ENCODE peak calls at places on chromosomes 4 and X, in five cellular contexts. N, K, X, P and C are unnamed samples.

GRCh38 chr4:10688827-10689226 is 4.3 kb upstream of the CLNK start:
- DNase-seq in N (no peak), K (no peak), X (no peak), P (no peak), C (no peak)

GRCh38 chrX:111040377-111041017 is 55.5 kb upstream of the PAK3 start:
- DNase-seq in N (no peak), K (no peak), X (no peak), P (no peak), C (peak)

GRCh38 chr4:38674206-38675144 is 10.5 kb downstream of the KLF3 start:
- DNase-seq in N (no peak), K (no peak), X (no peak), P (peak), C (no peak)

GRCh38 chrX:38282044-38282443 is 45.3 kb downstream of the RPGR start:
- DNase-seq in N (no peak), K (no peak), X (no peak), P (no peak), C (no peak)

GRCh38 chr4:85715996-85716737 is 241.2 kb downstream of the ARHGAP24 start:
- DNase-seq in N (no peak), K (no peak), X (no peak), P (no peak), C (no peak)

GRCh38 chrX:15349046-15349445 is 13.7 kb upstream of the PIGA start:
- DNase-seq in N (peak), K (no peak), X (no peak), P (peak), C (peak)

GRCh38 chr4:20464381-20464780 is 212.7 kb downstream of the SLIT2 start:
- DNase-seq in N (no peak), K (no peak), X (no peak), P (no peak), C (no peak)

GRCh38 chrX:9352683-9353430 is 112.0 kb upstream of the TBL1X start:
- DNase-seq in N (peak), K (no peak), X (peak), P (peak), C (no peak)

GRCh38 chrX:153400146-153401132 is 711 bp downstream of the PNMA6E start:
- DNase-seq in N (peak), K (peak), X (no peak), P (peak), C (peak)

GRCh38 chrX:56219702-56220101 is 12.5 kb upstream of the KLF8 start:
- DNase-seq in N (no peak), K (no peak), X (no peak), P (peak), C (no peak)

GRCh38 chrX:40326186-40326965 is 228.6 kb upstream of the BCOR start:
- DNase-seq in N (no peak), K (no peak), X (no peak), P (no peak), C (peak)

GRCh38 chrX:386768-387575 is at the start of gene PPP2R3B:
- DNase-seq in N (peak), K (peak), X (peak), P (peak), C (peak)

GRCh38 chr4:59247032-59247431 is 1953.1 kb upstream of the ADGRL3 start:
- DNase-seq in N (no peak), K (no peak), X (no peak), P (peak), C (no peak)

GRCh38 chrX:41785685-41786084 is 61.7 kb downstream of the GPR82 start:
- DNase-seq in N (no peak), K (no peak), X (no peak), P (no peak), C (no peak)

GRCh38 chr4:41154001-41154813 is 60.1 kb downstream of the APBB2 start:
- DNase-seq in N (no peak), K (no peak), X (no peak), P (no peak), C (no peak)

GRCh38 chr4:78971326-78971725 is 32.1 kb upstream of the PAQR3 start:
- DNase-seq in N (no peak), K (no peak), X (no peak), P (no peak), C (no peak)

GRCh38 chrX:11352296-11352741 is 59.1 kb downstream of the AMELX start:
- DNase-seq in N (no peak), K (no peak), X (no peak), P (no peak), C (no peak)

GRCh38 chrX:40247848-40248622 is 150.3 kb upstream of the BCOR start:
- DNase-seq in N (peak), K (no peak), X (no peak), P (no peak), C (no peak)

GRCh38 chrX:3522016-3522690 is 175.7 kb upstream of the MXRA5 start:
- DNase-seq in N (no peak), K (no peak), X (no peak), P (no peak), C (no peak)

GRCh38 chr4:27692098-27692679 is 831.5 kb downstream of the STIM2 start:
- DNase-seq in N (no peak), K (no peak), X (no peak), P (peak), C (no peak)

GRCh38 chr4:184746532-184746870 is 12.6 kb upstream of the CENPU start:
- DNase-seq in N (no peak), K (no peak), X (no peak), P (no peak), C (no peak)

GRCh38 chr4:21806991-21807390 is 141.6 kb downstream of the KCNIP4 start:
- DNase-seq in N (no peak), K (no peak), X (no peak), P (no peak), C (no peak)

GRCh38 chr4:75718529-75718928 is 5.8 kb upstream of the USO1 start:
- DNase-seq in N (no peak), K (no peak), X (no peak), P (no peak), C (no peak)

GRCh38 chr4:86401826-86402225 is 42.0 kb upstream of the MAPK10 start:
- DNase-seq in N (no peak), K (no peak), X (no peak), P (no peak), C (no peak)

GRCh38 chr4:40845136-40845910 is 95.6 kb downstream of the NSUN7 start:
- DNase-seq in N (no peak), K (no peak), X (no peak), P (no peak), C (no peak)

GRCh38 chr4:8078109-8078494 is 80.5 kb downstream of the ABLIM2 start:
- DNase-seq in N (no peak), K (no peak), X (no peak), P (no peak), C (no peak)

GRCh38 chrX:136671006-136671610 is 23.1 kb downstream of the CD40LG start:
- DNase-seq in N (no peak), K (no peak), X (no peak), P (no peak), C (no peak)

GRCh38 chrX:78104447-78105176 is 564 bp downstream of the PGK1 start:
- DNase-seq in N (peak), K (no peak), X (no peak), P (peak), C (peak)

GRCh38 chrX:114582698-114583395 is 1.0 kb upstream of the HTR2C start:
- DNase-seq in N (no peak), K (no peak), X (no peak), P (no peak), C (no peak)

GRCh38 chr4:4182835-4183568 is 43.7 kb downstream of the OTOP1 start:
- DNase-seq in N (peak), K (peak), X (no peak), P (peak), C (peak)

GRCh38 chr4:15891312-15891711 is 47.2 kb downstream of the FGFBP1 start:
- DNase-seq in N (no peak), K (no peak), X (peak), P (no peak), C (no peak)
- TF ChIP-seq CEBPB in N (no peak), K (no peak), X (no peak), P (no peak), C (no peak)

DNA sequence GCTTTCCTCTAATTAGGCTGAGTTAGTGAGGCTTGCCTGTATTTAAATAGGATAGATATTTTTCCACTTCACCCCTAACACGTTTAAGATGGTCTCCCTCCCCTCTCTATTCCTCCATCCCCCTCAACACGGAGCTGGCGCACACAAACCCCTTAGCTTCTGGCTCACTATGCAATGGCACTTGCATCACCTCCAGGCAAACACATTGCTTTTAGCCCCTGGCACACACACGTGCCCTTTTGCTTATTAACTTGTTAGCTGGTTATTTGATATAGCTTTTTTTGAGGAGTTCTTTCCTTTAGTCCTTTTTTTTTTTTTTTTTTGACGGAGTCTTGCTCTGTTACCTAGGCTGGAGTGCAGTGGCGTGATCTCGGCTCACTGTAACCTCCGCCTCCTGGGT is 94.3 kb downstream of the HDAC8 start:
- DNase-seq in N (no peak), K (no peak), X (no peak), P (no peak), C (no peak)
- H3K27ac ChIP-seq in N (no peak), K (no peak), X (no peak), P (no peak), C (no peak)

GRCh38 chrX:46831620-46832327 is 5.1 kb upstream of the RP2 start:
- DNase-seq in N (no peak), K (no peak), X (no peak), P (no peak), C (no peak)
- TF ChIP-seq CHD2 in N (no peak), K (no peak), X (no peak), P (no peak), C (no peak)

DNA sequence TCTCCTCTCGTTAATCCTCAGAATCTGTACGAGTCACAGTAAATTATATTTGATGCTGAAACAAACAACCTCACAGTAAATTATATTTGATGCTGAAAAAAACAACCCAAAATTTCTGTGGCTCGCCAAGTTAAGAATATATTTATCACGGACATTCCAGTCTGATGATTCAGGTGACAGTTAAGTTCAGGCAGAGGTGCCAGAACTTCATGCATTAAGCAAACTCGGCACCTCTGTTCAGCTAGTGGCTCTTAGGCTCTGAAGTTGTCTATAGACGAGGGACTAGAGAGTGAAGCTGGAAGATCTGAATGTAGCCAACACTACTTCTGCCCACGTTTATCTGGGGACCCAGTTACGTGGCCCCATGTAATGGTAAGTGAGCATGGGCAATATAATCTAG is 132.2 kb upstream of the AGA start:
- DNase-seq in N (no peak), K (no peak), X (no peak), P (no peak), C (no peak)
- TF ChIP-seq CEBPB in N (no peak), K (no peak), X (no peak), P (no peak), C (no peak)

GRCh38 chrX:45134775-45135174 is 65.9 kb downstream of the DIPK2B start:
- DNase-seq in N (no peak), K (no peak), X (no peak), P (peak), C (no peak)

GRCh38 chrX:45133465-45133864 is 67.2 kb downstream of the DIPK2B start:
- DNase-seq in N (no peak), K (no peak), X (no peak), P (no peak), C (no peak)

GRCh38 chrX:45138525-45138924 is 62.2 kb downstream of the DIPK2B start:
- DNase-seq in N (no peak), K (no peak), X (no peak), P (no peak), C (no peak)

GRCh38 chrX:45135616-45136015 is 65.1 kb downstream of the DIPK2B start:
- DNase-seq in N (no peak), K (no peak), X (no peak), P (no peak), C (no peak)

DNA sequence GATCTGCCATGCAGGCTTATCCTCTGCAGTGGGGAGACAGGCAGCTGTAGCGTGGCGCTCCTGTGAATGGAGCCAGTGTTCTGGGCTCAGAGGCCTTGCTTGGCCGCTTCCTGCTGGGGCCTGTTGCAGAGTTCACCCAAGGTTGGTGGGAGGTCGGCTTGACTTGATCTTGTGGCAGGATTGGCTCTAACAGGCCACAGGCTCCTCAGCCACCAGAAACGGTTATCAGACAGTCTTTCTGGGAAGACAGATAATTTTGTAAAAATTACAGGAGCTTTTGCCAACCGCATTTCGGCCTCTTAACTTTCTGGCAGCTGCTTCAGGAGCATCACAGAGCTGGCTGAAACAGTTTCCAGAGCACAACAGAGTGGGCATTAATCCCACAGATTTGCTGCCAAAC is 66.4 kb downstream of the DIPK2B start:
- DNase-seq in N (no peak), K (no peak), X (no peak), P (peak), C (no peak)
- H3K27ac ChIP-seq in N (peak), K (no peak), X (no peak), P (peak), C (no peak)

DNA sequence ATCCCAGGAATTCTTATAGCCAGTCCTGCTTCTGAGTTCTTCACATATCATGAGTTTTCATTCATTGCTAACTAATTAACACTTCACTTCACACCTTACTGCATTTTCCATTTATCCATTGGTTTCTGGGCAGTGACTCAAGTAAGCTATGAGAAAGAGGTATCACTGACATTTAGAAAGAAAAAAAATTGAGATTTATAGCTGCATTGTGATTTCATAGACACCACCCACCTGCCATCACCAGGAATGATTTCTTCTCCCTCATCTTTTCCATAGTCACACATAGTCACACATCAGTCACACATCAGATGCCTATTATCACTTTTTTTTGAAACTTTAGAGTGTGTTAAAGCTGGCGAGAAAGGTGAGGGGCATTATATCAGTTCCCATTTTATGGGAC is 121.8 kb downstream of the SLC39A8 start:
- DNase-seq in N (no peak), K (no peak), X (no peak), P (no peak), C (no peak)
- TF ChIP-seq CHD2 in N (no peak), K (no peak), X (no peak), P (no peak), C (no peak)

DNA sequence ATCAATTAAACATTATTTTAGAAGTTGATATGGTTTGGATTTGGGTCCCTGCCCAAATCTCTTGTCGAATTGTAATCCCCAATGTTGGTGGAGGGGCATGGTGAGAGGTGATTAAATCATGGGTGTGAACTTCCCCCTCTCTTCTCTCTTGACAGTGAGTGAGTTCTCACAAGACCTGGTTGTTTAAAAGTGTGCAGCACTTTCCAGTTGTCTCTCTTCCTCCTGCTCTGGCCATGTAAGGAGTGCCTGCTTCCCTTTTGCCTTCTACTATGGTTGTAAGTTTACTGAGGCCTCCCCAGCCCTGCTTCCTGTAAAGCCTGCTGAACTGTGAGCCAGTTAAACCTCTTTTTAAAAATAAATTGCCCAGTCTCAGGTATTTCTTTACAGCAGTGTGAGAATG is 141.4 kb downstream of the GALNTL6 start:
- DNase-seq in N (no peak), K (no peak), X (peak), P (no peak), C (peak)
- TF ChIP-seq CEBPB in N (no peak), K (no peak), X (no peak), P (no peak), C (no peak)

GRCh38 chr4:148443550-148444295 is 1.5 kb upstream of the NR3C2 start:
- DNase-seq in N (no peak), K (no peak), X (no peak), P (no peak), C (no peak)

GRCh38 chr4:148444296-148445070 is 2.3 kb upstream of the NR3C2 start:
- DNase-seq in N (peak), K (no peak), X (no peak), P (no peak), C (no peak)

GRCh38 chr4:148441624-148441985 is 609 bp downstream of the NR3C2 start:
- DNase-seq in N (no peak), K (no peak), X (no peak), P (no peak), C (no peak)

GRCh38 chr4:148442830-148443549 is 776 bp upstream of the NR3C2 start:
- DNase-seq in N (no peak), K (no peak), X (no peak), P (no peak), C (no peak)

DNA sequence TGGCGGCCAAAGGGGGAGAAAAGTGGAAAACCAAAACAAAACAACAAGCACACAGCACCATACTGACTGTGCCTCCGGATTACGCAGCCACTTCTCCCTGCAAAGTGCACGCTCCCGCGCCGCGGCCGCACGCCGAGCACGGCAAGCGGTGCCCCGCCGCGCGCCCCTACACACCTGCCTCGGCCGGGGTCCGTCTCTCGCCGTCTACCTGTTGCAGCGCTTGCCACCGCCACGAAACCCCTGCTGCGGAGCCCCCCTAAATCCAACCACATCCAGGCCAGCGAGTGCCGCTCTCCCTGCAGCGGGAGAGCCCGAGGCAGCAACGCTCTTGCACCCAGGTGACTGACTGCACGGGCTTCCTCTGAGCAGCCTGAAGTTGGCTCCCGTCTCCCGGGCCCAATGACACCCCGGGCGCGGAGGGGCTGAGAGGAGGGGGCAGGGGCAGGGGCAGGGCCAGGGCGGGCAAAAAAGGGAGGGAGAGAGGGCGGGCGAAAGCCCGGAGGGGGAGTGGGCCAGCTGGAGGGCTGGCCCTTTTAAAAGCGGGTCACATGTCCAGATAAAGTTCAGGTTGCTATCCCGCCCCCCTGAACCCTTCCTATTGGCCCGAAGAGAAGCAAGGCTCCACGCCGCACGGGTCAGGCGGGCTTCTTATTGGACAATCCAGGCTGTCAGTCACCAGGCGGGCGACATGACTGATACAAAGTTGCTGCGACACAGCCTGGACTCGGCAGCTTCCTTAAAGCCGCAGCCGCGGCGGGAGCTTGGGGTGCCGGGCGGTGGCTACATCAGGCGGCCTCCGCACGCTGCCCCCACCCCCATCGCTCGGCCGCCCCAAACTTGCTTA is at the start of gene NR3C2:
- DNase-seq in N (peak), K (peak), X (peak), P (peak), C (peak)
- H3K27ac ChIP-seq in N (peak), K (no peak), X (no peak), P (no peak), C (peak)